ENCODE peak calls at places on chromosomes 6 and 20, in nine cellular contexts. One of them, this sample, is unnamed.

GRCh38 chr6:116018976-116019375 is 41.7 kb downstream of the FRK start:
- DNase-seq in GM23338: no peak
- DNase-seq in SK-N-SH: no peak
- DNase-seq in HL-60: no peak
- DNase-seq in transverse colon: no peak
- DNase-seq in spleen: no peak
- DNase-seq in HCT116: no peak
- DNase-seq in K562: no peak
- DNase-seq in breast epithelium: no peak
- DNase-seq in this sample: no peak

GRCh38 chr6:36116943-36117342 is 13.4 kb upstream of the MAPK13 start:
- DNase-seq in K562: peak
- DNase-seq in spleen: no peak
- DNase-seq in breast epithelium: no peak
- DNase-seq in HCT116: no peak
- DNase-seq in SK-N-SH: no peak
- DNase-seq in HL-60: no peak
- DNase-seq in transverse colon: no peak
- DNase-seq in GM23338: no peak
- DNase-seq in this sample: no peak

GRCh38 chr6:99995916-99996315 is 1.9 kb upstream of the MCHR2 start:
- DNase-seq in spleen: no peak
- DNase-seq in GM23338: no peak
- DNase-seq in transverse colon: no peak
- DNase-seq in breast epithelium: no peak
- DNase-seq in K562: no peak
- DNase-seq in HL-60: no peak
- DNase-seq in SK-N-SH: no peak
- DNase-seq in HCT116: no peak
- DNase-seq in this sample: no peak

GRCh38 chr6:44735631-44735963 is 348.1 kb downstream of the CDC5L start:
- DNase-seq in HL-60: no peak
- DNase-seq in GM23338: no peak
- DNase-seq in spleen: no peak
- DNase-seq in HCT116: no peak
- DNase-seq in breast epithelium: no peak
- DNase-seq in SK-N-SH: no peak
- DNase-seq in K562: no peak
- DNase-seq in transverse colon: no peak
- DNase-seq in this sample: no peak

GRCh38 chr6:35299674-35300073 is 2.1 kb downstream of the DEF6 start:
- DNase-seq in HCT116: no peak
- DNase-seq in HL-60: peak
- DNase-seq in spleen: peak
- DNase-seq in K562: no peak
- DNase-seq in breast epithelium: no peak
- DNase-seq in transverse colon: peak
- DNase-seq in GM23338: no peak
- DNase-seq in SK-N-SH: no peak
- DNase-seq in this sample: no peak

GRCh38 chr6:10177703-10178102 is 237.2 kb downstream of the TFAP2A start:
- DNase-seq in spleen: no peak
- DNase-seq in HCT116: no peak
- DNase-seq in GM23338: no peak
- DNase-seq in K562: no peak
- DNase-seq in transverse colon: no peak
- DNase-seq in breast epithelium: no peak
- DNase-seq in HL-60: no peak
- DNase-seq in SK-N-SH: no peak
- DNase-seq in this sample: no peak

GRCh38 chr6:93182933-93183479 is 236.4 kb downstream of the EPHA7 start:
- DNase-seq in HCT116: no peak
- DNase-seq in breast epithelium: no peak
- DNase-seq in GM23338: no peak
- DNase-seq in SK-N-SH: no peak
- DNase-seq in K562: no peak
- DNase-seq in HL-60: no peak
- DNase-seq in transverse colon: no peak
- DNase-seq in spleen: no peak
- DNase-seq in this sample: no peak

GRCh38 chr6:139690007-139690406 is 315.6 kb upstream of the CITED2 start:
- DNase-seq in HL-60: no peak
- DNase-seq in spleen: no peak
- DNase-seq in transverse colon: no peak
- DNase-seq in K562: no peak
- DNase-seq in SK-N-SH: no peak
- DNase-seq in GM23338: no peak
- DNase-seq in HCT116: no peak
- DNase-seq in breast epithelium: no peak
- DNase-seq in this sample: no peak

GRCh38 chr20:22915512-22915911 is 119.6 kb upstream of the SSTR4 start:
- DNase-seq in K562: no peak
- DNase-seq in HL-60: no peak
- DNase-seq in breast epithelium: no peak
- DNase-seq in GM23338: no peak
- DNase-seq in spleen: no peak
- DNase-seq in transverse colon: no peak
- DNase-seq in HCT116: no peak
- DNase-seq in SK-N-SH: no peak
- DNase-seq in this sample: no peak

GRCh38 chr20:52402514-52402913 is 210.9 kb upstream of the ZFP64 start:
- DNase-seq in breast epithelium: no peak
- DNase-seq in transverse colon: no peak
- DNase-seq in HCT116: no peak
- DNase-seq in HL-60: no peak
- DNase-seq in GM23338: no peak
- DNase-seq in spleen: no peak
- DNase-seq in SK-N-SH: no peak
- DNase-seq in K562: no peak
- DNase-seq in this sample: no peak

GRCh38 chr20:57474191-57474590 is 50.7 kb downstream of the CTCFL start:
- DNase-seq in spleen: no peak
- DNase-seq in SK-N-SH: no peak
- DNase-seq in breast epithelium: no peak
- DNase-seq in transverse colon: no peak
- DNase-seq in HCT116: no peak
- DNase-seq in HL-60: no peak
- DNase-seq in K562: no peak
- DNase-seq in GM23338: no peak
- DNase-seq in this sample: no peak

GRCh38 chr6:133609404-133610270 is 279.3 kb upstream of the TCF21 start:
- DNase-seq in breast epithelium: no peak
- DNase-seq in GM23338: no peak
- DNase-seq in HL-60: no peak
- DNase-seq in spleen: no peak
- DNase-seq in K562: no peak
- DNase-seq in SK-N-SH: no peak
- DNase-seq in transverse colon: no peak
- DNase-seq in HCT116: peak
- DNase-seq in this sample: no peak

GRCh38 chr20:24340933-24341332 is 128.5 kb upstream of the SYNDIG1 start:
- DNase-seq in spleen: no peak
- DNase-seq in transverse colon: no peak
- DNase-seq in GM23338: no peak
- DNase-seq in SK-N-SH: no peak
- DNase-seq in breast epithelium: no peak
- DNase-seq in HL-60: no peak
- DNase-seq in K562: no peak
- DNase-seq in HCT116: no peak
- DNase-seq in this sample: no peak

GRCh38 chr20:57851786-57852185 is 142.0 kb upstream of the PMEPA1 start:
- DNase-seq in HL-60: no peak
- DNase-seq in transverse colon: no peak
- DNase-seq in breast epithelium: no peak
- DNase-seq in SK-N-SH: no peak
- DNase-seq in GM23338: no peak
- DNase-seq in K562: no peak
- DNase-seq in HCT116: no peak
- DNase-seq in spleen: no peak
- DNase-seq in this sample: no peak

GRCh38 chr6:157688960-157689599 is 134.0 kb upstream of the SNX9 start:
- DNase-seq in HL-60: no peak
- DNase-seq in HCT116: peak
- DNase-seq in GM23338: peak
- DNase-seq in K562: peak
- DNase-seq in spleen: no peak
- DNase-seq in transverse colon: peak
- DNase-seq in breast epithelium: no peak
- DNase-seq in SK-N-SH: no peak
- DNase-seq in this sample: no peak

GRCh38 chr6:122995930-122996796 is at the start of gene CLVS2:
- DNase-seq in spleen: peak
- DNase-seq in SK-N-SH: peak
- DNase-seq in HL-60: no peak
- DNase-seq in HCT116: no peak
- DNase-seq in GM23338: peak
- DNase-seq in transverse colon: no peak
- DNase-seq in K562: no peak
- DNase-seq in breast epithelium: no peak
- DNase-seq in this sample: peak

DNA sequence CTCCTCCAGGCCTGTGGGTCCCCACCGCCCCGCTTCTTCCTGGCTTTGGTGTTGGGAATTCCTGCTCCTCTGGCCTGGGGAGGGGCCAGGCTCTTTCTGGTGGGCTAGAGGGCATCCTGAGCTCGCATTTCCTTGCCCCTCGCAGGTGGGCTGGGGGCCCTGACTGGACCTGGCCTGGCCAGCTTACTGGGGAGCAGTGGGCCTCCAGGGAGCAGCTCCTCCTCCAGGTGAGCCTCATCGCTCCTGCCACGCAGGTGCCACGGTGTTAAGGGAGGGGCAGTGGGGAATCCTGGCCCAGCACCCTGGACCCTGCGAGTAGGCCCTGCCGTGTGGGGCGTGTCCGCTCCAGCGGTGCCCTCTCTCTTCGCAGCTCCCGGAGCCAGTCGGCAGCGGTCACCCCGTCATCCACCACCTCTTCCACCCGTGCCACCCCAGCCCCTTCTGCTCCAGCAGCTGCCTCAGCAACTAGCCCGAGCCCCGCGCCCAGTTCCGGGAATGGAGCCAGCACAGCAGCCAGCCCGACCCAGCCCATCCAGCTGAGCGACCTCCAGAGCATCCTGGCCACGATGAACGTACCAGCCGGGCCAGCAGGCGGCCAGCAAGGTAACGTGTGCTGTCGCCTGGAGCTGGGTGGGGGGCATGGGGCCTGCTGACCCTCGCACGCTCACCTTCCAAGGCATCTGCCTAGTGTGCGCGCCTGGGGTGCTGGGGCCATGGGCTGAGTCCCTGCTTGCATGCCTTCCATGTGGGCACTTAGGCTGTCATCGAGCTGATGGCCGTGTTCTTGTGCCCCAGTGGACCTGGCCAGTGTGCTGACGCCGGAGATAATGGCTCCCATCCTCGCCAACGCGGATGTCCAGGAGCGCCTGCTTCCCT is 4.7 kb downstream of the ADRM1 start:
- DNase-seq in GM23338: no peak
- DNase-seq in K562: no peak
- DNase-seq in SK-N-SH: no peak
- DNase-seq in HCT116: no peak
- DNase-seq in spleen: no peak
- DNase-seq in transverse colon: no peak
- DNase-seq in breast epithelium: no peak
- DNase-seq in HL-60: no peak
- DNase-seq in this sample: no peak
- TF ChIP-seq POLR2AphosphoS5 in GM23338: no peak
- TF ChIP-seq POLR2AphosphoS5 in K562: no peak
- TF ChIP-seq POLR2AphosphoS5 in SK-N-SH: no peak
- TF ChIP-seq POLR2AphosphoS5 in HCT116: no peak
- TF ChIP-seq POLR2AphosphoS5 in spleen: peak
- TF ChIP-seq POLR2AphosphoS5 in transverse colon: no peak
- TF ChIP-seq POLR2AphosphoS5 in breast epithelium: no peak
- TF ChIP-seq POLR2AphosphoS5 in HL-60: no peak
- TF ChIP-seq POLR2AphosphoS5 in this sample: no peak

GRCh38 chr20:38805958-38806854 is 709 bp downstream of the PPP1R16B start:
- DNase-seq in GM23338: peak
- DNase-seq in breast epithelium: no peak
- DNase-seq in K562: peak
- DNase-seq in HL-60: no peak
- DNase-seq in spleen: peak
- DNase-seq in transverse colon: peak
- DNase-seq in HCT116: no peak
- DNase-seq in SK-N-SH: peak
- DNase-seq in this sample: no peak
- H3K27ac ChIP-seq in GM23338: peak
- H3K27ac ChIP-seq in breast epithelium: peak
- H3K27ac ChIP-seq in K562: peak
- H3K27ac ChIP-seq in HL-60: no peak
- H3K27ac ChIP-seq in spleen: peak
- H3K27ac ChIP-seq in transverse colon: peak
- H3K27ac ChIP-seq in HCT116: no peak
- H3K27ac ChIP-seq in SK-N-SH: no peak
- H3K27ac ChIP-seq in this sample: peak

GRCh38 chr20:10708342-10709185 is 34.8 kb upstream of the JAG1 start:
- DNase-seq in breast epithelium: no peak
- DNase-seq in GM23338: no peak
- DNase-seq in HCT116: no peak
- DNase-seq in spleen: no peak
- DNase-seq in SK-N-SH: no peak
- DNase-seq in transverse colon: no peak
- DNase-seq in HL-60: no peak
- DNase-seq in K562: no peak
- DNase-seq in this sample: no peak
- TF ChIP-seq POLR2AphosphoS5 in breast epithelium: no peak
- TF ChIP-seq POLR2AphosphoS5 in GM23338: no peak
- TF ChIP-seq POLR2AphosphoS5 in HCT116: no peak
- TF ChIP-seq POLR2AphosphoS5 in spleen: no peak
- TF ChIP-seq POLR2AphosphoS5 in SK-N-SH: no peak
- TF ChIP-seq POLR2AphosphoS5 in transverse colon: no peak
- TF ChIP-seq POLR2AphosphoS5 in HL-60: no peak
- TF ChIP-seq POLR2AphosphoS5 in K562: no peak
- TF ChIP-seq POLR2AphosphoS5 in this sample: no peak

GRCh38 chr6:2580996-2581395 is 169.7 kb downstream of the MYLK4 start:
- DNase-seq in K562: no peak
- DNase-seq in breast epithelium: no peak
- DNase-seq in HCT116: no peak
- DNase-seq in HL-60: no peak
- DNase-seq in SK-N-SH: no peak
- DNase-seq in transverse colon: no peak
- DNase-seq in spleen: no peak
- DNase-seq in GM23338: no peak
- DNase-seq in this sample: no peak

GRCh38 chr6:2581611-2582010 is 169.1 kb downstream of the MYLK4 start:
- DNase-seq in spleen: no peak
- DNase-seq in SK-N-SH: no peak
- DNase-seq in K562: no peak
- DNase-seq in HL-60: no peak
- DNase-seq in transverse colon: no peak
- DNase-seq in HCT116: no peak
- DNase-seq in GM23338: no peak
- DNase-seq in breast epithelium: no peak
- DNase-seq in this sample: no peak

GRCh38 chr6:2578729-2579128 is 172.0 kb downstream of the MYLK4 start:
- DNase-seq in spleen: no peak
- DNase-seq in GM23338: no peak
- DNase-seq in K562: no peak
- DNase-seq in HCT116: no peak
- DNase-seq in breast epithelium: no peak
- DNase-seq in SK-N-SH: no peak
- DNase-seq in HL-60: no peak
- DNase-seq in transverse colon: no peak
- DNase-seq in this sample: no peak

GRCh38 chr6:2579789-2580570 is 170.7 kb downstream of the MYLK4 start:
- DNase-seq in HL-60: no peak
- DNase-seq in SK-N-SH: no peak
- DNase-seq in spleen: no peak
- DNase-seq in transverse colon: no peak
- DNase-seq in breast epithelium: no peak
- DNase-seq in GM23338: no peak
- DNase-seq in K562: no peak
- DNase-seq in HCT116: no peak
- DNase-seq in this sample: no peak

GRCh38 chr6:2579241-2579761 is 171.4 kb downstream of the MYLK4 start:
- DNase-seq in SK-N-SH: peak
- DNase-seq in spleen: no peak
- DNase-seq in HCT116: no peak
- DNase-seq in HL-60: no peak
- DNase-seq in GM23338: no peak
- DNase-seq in K562: no peak
- DNase-seq in transverse colon: no peak
- DNase-seq in breast epithelium: no peak
- DNase-seq in this sample: no peak
- H3K27ac ChIP-seq in SK-N-SH: no peak
- H3K27ac ChIP-seq in spleen: no peak
- H3K27ac ChIP-seq in HCT116: no peak
- H3K27ac ChIP-seq in HL-60: no peak
- H3K27ac ChIP-seq in GM23338: no peak
- H3K27ac ChIP-seq in K562: no peak
- H3K27ac ChIP-seq in transverse colon: no peak
- H3K27ac ChIP-seq in breast epithelium: peak
- H3K27ac ChIP-seq in this sample: no peak